ENCODE peak calls at places on chromosomes 2 and 18, in five cellular contexts. X, K, I, Z and N are unnamed samples.
A peak's percentile ranks its signal among the peaks of the same experiment; 100 is the strongest.

GRCh38 chr2:26670931-26671460 is 21.5 kb upstream of the KCNK3 start:
- DNase-seq in X (no peak), K (peak; percentile 55), I (no peak), Z (peak; percentile 41), N (no peak)

GRCh38 chr2:186485576-186485870 is 537 bp upstream of the ZC3H15 start:
- DNase-seq in X (no peak), K (no peak), I (no peak), Z (no peak), N (no peak)

GRCh38 chr2:66469219-66469902 is 34.4 kb downstream of the MEIS1 start:
- DNase-seq in X (no peak), K (no peak), I (no peak), Z (no peak), N (no peak)

GRCh38 chr2:46471-47345 is at the start of gene FAM110C:
- DNase-seq in X (peak; percentile 71), K (no peak), I (peak; percentile 69), Z (peak; percentile 92), N (no peak)

GRCh38 chr2:29819570-29819969 is 101.8 kb downstream of the ALK start:
- DNase-seq in X (no peak), K (no peak), I (no peak), Z (no peak), N (no peak)

GRCh38 chr18:12597775-12598174 is 60.1 kb downstream of the SPIRE1 start:
- DNase-seq in X (no peak), K (no peak), I (no peak), Z (no peak), N (peak; percentile 88)

GRCh38 chr2:156615836-156616322 is 179.7 kb downstream of the GPD2 start:
- DNase-seq in X (no peak), K (no peak), I (no peak), Z (no peak), N (no peak)

GRCh38 chr18:14943967-14944636 is 196.1 kb downstream of the ANKRD30B start:
- DNase-seq in X (peak; percentile 23), K (no peak), I (no peak), Z (no peak), N (no peak)

GRCh38 chr2:228426502-228427216 is 245.2 kb upstream of the SPHKAP start:
- DNase-seq in X (no peak), K (no peak), I (no peak), Z (no peak), N (peak; percentile 42)

GRCh38 chr2:224940618-224941017 is 101.7 kb downstream of the DOCK10 start:
- DNase-seq in X (no peak), K (no peak), I (no peak), Z (no peak), N (no peak)

GRCh38 chr2:219658861-219659260 is 31.4 kb downstream of the SLC4A3 start:
- DNase-seq in X (no peak), K (no peak), I (no peak), Z (no peak), N (no peak)

GRCh38 chr2:233129351-233129978 is 69.3 kb downstream of the INPP5D start:
- DNase-seq in X (no peak), K (no peak), I (peak; percentile 60), Z (no peak), N (no peak)

DNA sequence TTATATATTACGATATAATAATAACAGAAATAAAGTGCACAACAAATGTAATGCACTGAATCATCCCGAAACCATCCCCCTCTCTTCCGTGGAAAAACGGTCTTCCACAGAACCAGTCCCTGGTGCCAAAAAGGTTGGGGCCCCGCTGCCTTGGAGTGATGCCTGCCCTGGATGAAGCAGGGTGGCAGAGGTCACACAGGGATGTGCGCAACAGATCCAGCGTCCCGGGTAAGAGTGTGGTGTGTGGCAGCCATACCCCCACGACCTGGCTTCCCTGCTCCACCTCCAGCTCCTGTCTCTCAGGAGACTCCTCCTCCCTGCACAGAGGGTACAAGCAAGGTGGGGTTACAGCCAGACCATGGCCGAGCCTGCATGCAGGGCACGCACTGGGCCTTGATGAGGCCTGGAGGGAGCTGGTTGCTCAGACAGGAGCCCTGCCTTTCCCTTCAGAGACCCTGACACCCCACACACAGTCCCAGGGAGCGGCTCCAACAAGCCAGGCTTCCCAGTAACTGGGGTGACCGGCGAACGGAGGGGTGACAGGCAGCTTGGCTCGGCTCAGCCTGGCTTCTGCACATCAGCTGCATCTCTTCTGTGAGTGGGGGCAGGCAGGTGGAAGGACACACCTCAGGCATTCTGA is 41.1 kb downstream of the TFCP2L1 start:
- DNase-seq in X (no peak), K (no peak), I (no peak), Z (peak; percentile 54), N (no peak)
- H3K36me3 ChIP-seq in X (no peaks in the 10 kb centered on the region), K (no peaks in the 10 kb centered on the region), I (no peaks in the 10 kb centered on the region), Z (peaks cover 37% of the 10 kb centered on the region), N (no peaks in the 10 kb centered on the region)

GRCh38 chr2:240589850-240590525 is 3.5 kb downstream of the CAPN10 start:
- DNase-seq in X (no peak), K (peak; percentile 38), I (no peak), Z (peak; percentile 44), N (no peak)

GRCh38 chr2:240589381-240589780 is 2.8 kb downstream of the CAPN10 start:
- DNase-seq in X (no peak), K (peak; percentile 34), I (no peak), Z (peak; percentile 48), N (no peak)

GRCh38 chr2:240591784-240592183 is 5.2 kb downstream of the CAPN10 start:
- DNase-seq in X (no peak), K (peak; percentile 52), I (no peak), Z (peak; percentile 53), N (no peak)

GRCh38 chr2:240590681-240591111 is 4.2 kb downstream of the CAPN10 start:
- DNase-seq in X (no peak), K (peak; percentile 54), I (no peak), Z (peak; percentile 60), N (no peak)

GRCh38 chr2:240591226-240591625 is 4.7 kb downstream of the CAPN10 start:
- DNase-seq in X (no peak), K (peak; percentile 37), I (no peak), Z (no peak), N (no peak)
- H3K36me3 ChIP-seq in X (peaks cover 16% of the 10 kb centered on the region), K (peaks cover 22% of the 10 kb centered on the region), I (no peaks in the 10 kb centered on the region), Z (peaks cover 59% of the 10 kb centered on the region), N (peaks cover 15% of the 10 kb centered on the region)

DNA sequence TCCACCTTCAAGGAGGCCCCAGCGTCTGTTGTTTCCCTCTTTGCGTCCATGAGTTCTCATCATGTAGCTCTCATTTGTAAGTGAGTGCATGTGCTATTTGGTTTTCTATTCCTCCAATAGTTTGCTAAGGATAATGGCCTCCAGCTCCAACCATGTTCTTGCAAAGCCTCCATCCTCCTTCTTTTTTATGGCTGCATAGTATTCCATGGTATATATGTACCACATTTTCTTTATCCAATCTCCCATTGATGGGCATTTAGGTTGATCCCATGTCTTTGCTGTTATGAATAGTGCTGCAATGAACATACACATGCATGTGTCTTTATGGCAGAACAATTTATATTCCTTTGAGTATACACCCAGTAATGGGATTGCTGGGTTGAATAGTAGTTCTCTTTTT is 73.0 kb upstream of the NFU1 start:
- DNase-seq in X (no peak), K (no peak), I (no peak), Z (no peak), N (no peak)
- H3K36me3 ChIP-seq in X (peaks cover 88% of the 10 kb centered on the region), K (peaks cover 30% of the 10 kb centered on the region), I (no peaks in the 10 kb centered on the region), Z (peaks cover 92% of the 10 kb centered on the region), N (peaks cover 89% of the 10 kb centered on the region)

DNA sequence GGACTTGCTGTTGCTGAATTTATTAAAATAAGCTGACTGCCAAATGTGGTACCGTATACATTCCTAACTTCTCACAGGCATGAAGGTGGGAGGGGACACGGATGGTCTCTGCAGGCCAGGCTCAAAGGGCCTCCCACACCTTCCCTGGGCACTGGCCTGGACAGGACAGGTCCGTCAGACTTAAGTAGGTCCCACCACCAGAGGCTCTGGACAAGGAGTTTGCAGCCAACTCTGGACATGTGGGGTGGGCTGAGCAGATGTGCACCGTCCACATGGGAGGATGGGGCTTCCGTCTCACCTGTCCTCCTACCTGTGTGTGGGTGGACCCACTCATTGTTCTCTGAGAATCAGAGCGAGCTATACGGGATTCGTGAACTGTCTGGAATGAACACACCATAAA is 8.2 kb downstream of the ODC1 start:
- DNase-seq in X (no peak), K (no peak), I (no peak), Z (no peak), N (no peak)
- H3K36me3 ChIP-seq in X (peaks cover 45% of the 10 kb centered on the region), K (peaks cover 38% of the 10 kb centered on the region), I (peaks cover 28% of the 10 kb centered on the region), Z (peaks cover 56% of the 10 kb centered on the region), N (peaks cover 56% of the 10 kb centered on the region)

GRCh38 chr2:102386867-102387541 is 31.4 kb downstream of the IL18R1 start:
- DNase-seq in X (no peak), K (no peak), I (no peak), Z (no peak), N (no peak)

GRCh38 chr2:102385522-102385921 is 29.9 kb downstream of the IL18R1 start:
- DNase-seq in X (no peak), K (no peak), I (no peak), Z (no peak), N (no peak)

GRCh38 chr2:102387763-102388546 is 32.4 kb downstream of the IL18R1 start:
- DNase-seq in X (no peak), K (no peak), I (no peak), Z (no peak), N (no peak)

GRCh38 chr2:102383722-102384121 is 28.1 kb downstream of the IL18R1 start:
- DNase-seq in X (no peak), K (no peak), I (no peak), Z (no peak), N (no peak)

DNA sequence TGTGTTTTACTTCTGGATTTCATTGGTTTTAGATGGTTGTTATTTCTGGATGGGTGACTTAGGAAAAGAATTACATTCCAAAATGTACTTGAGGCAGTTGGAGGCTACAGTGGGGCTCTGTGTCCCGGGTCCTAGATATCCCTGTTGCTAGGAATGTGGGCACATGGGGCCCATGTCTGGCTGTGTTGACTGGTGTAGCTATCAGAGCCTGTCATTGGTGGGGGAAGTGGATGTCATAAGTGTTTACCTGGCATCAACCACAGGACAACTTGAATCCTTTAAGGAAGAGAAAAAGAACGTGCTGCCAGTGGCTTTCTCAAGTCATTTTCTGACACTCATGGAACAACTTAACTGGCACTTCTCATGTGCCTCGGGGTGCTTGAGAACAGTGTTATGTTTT is 30.4 kb downstream of the IL18R1 start:
- DNase-seq in X (no peak), K (no peak), I (no peak), Z (no peak), N (no peak)
- H3K36me3 ChIP-seq in X (no peaks in the 10 kb centered on the region), K (no peaks in the 10 kb centered on the region), I (no peaks in the 10 kb centered on the region), Z (no peaks in the 10 kb centered on the region), N (no peaks in the 10 kb centered on the region)